ENCODE peak calls at places on chromosomes 13 and 19, in eight cellular contexts. S is stimulated activated CD4-positive, alpha-beta T cell treated with anti-CD3 and anti-CD28 coated beads, Interleukin-1b, Interleukin-23, amount 100 ng/mL, for 48 hours; B is iPS-NIHi11; X is stimulated activated CD8-positive, alpha-beta memory T cell treated with anti-CD3 and anti-CD28 coated beads, Interleukin-15, amount 100 ng/mL, for 1 hour; M is cerebellum; G is KG1; Q is astrocyte of the cerebellum; I is pancreas. N is an unnamed sample.

GRCh38 chr13:102609696-102610095 is 12.9 kb downstream of the TPP2 start:
- DNase-seq in S (no peak), B (no peak), X (no peak), M (no peak), G (no peak), Q (no peak), I (no peak), N (peak)

GRCh38 chr13:113588394-113589111 is 4.0 kb downstream of the TFDP1 start:
- DNase-seq in S (no peak), B (no peak), X (no peak), M (no peak), G (no peak), Q (no peak), I (no peak), N (no peak)

GRCh38 chr19:31173991-31174390 is 175.2 kb downstream of the TSHZ3 start:
- DNase-seq in S (no peak), B (no peak), X (no peak), M (no peak), G (no peak), Q (no peak), I (no peak), N (no peak)

GRCh38 chr13:99312493-99312883 is 5.3 kb upstream of the GPR183 start:
- DNase-seq in S (peak), B (no peak), X (no peak), M (no peak), G (peak), Q (no peak), I (no peak), N (peak)

GRCh38 chr19:35931874-35932202 is 4.3 kb upstream of the LRFN3 start:
- DNase-seq in S (no peak), B (no peak), X (no peak), M (no peak), G (no peak), Q (no peak), I (no peak), N (no peak)

GRCh38 chr13:44320611-44321010 is 53.0 kb upstream of the SERP2 start:
- DNase-seq in S (no peak), B (no peak), X (no peak), M (no peak), G (no peak), Q (no peak), I (no peak), N (no peak)

GRCh38 chr13:39313721-39314120 is 275.5 kb downstream of the NHLRC3 start:
- DNase-seq in S (no peak), B (no peak), X (no peak), M (no peak), G (no peak), Q (no peak), I (no peak), N (no peak)

GRCh38 chr19:2333027-2333806 is 4.7 kb downstream of the SPPL2B start:
- DNase-seq in S (no peak), B (no peak), X (no peak), M (no peak), G (no peak), Q (no peak), I (peak), N (no peak)

GRCh38 chr13:31234729-31235128 is 35.0 kb downstream of the B3GLCT start:
- DNase-seq in S (no peak), B (no peak), X (no peak), M (no peak), G (no peak), Q (no peak), I (no peak), N (no peak)

GRCh38 chr13:37361608-37362007 is 237.0 kb downstream of the POSTN start:
- DNase-seq in S (no peak), B (no peak), X (no peak), M (no peak), G (no peak), Q (no peak), I (no peak), N (no peak)

GRCh38 chr13:27839809-27840467 is 47.7 kb downstream of the GSX1 start:
- DNase-seq in S (no peak), B (no peak), X (no peak), M (no peak), G (no peak), Q (no peak), I (no peak), N (no peak)

GRCh38 chr13:42894765-42895181 is 97.3 kb downstream of the EPSTI1 start:
- DNase-seq in S (no peak), B (no peak), X (no peak), M (no peak), G (no peak), Q (peak), I (no peak), N (peak)